ENCODE peak calls at places on chromosomes 4 and X, in ten cellular contexts. S, Y, L, H, T, W, M, G, I and A are unnamed samples.
A peak's percentile ranks its signal among the peaks of the same experiment; 100 is the strongest.

GRCh38 chr4:86529450-86529849 is 64.7 kb upstream of the PTPN13 start:
- DNase-seq in S (no peak), Y (no peak), L (no peak), H (no peak), T (no peak), W (no peak), M (no peak), G (no peak), I (no peak), A (no peak)

GRCh38 chr4:67545996-67546356 is 673 bp upstream of the CENPC start:
- DNase-seq in S (no peak), Y (no peak), L (no peak), H (no peak), T (no peak), W (no peak), M (no peak), G (no peak), I (peak; percentile 18), A (no peak)

GRCh38 chr4:56330691-56331090 is 56.6 kb downstream of the AASDH start:
- DNase-seq in S (no peak), Y (no peak), L (no peak), H (peak; percentile 12), T (no peak), W (peak; percentile 38), M (no peak), G (peak; percentile 32), I (no peak), A (no peak)

GRCh38 chr4:46432923-46433322 is 43.0 kb upstream of the GABRA2 start:
- DNase-seq in S (no peak), Y (no peak), L (no peak), H (peak; percentile 1), T (no peak), W (peak; percentile 50), M (peak; percentile 12), G (peak; percentile 22), I (no peak), A (no peak)

GRCh38 chr4:4585012-4585670 is 43.3 kb upstream of the STX18 start:
- DNase-seq in S (no peak), Y (peak; percentile 84), L (no peak), H (peak; percentile 7), T (peak; percentile 69), W (peak; percentile 62), M (no peak), G (peak; percentile 80), I (no peak), A (peak; percentile 82)

GRCh38 chr4:104524026-104524425 is 29.3 kb upstream of the CXXC4 start:
- DNase-seq in S (no peak), Y (no peak), L (no peak), H (no peak), T (no peak), W (no peak), M (no peak), G (peak; percentile 10), I (no peak), A (no peak)

GRCh38 chrX:136872091-136872700 is 8.3 kb downstream of the RBMX start:
- DNase-seq in S (no peak), Y (no peak), L (no peak), H (no peak), T (no peak), W (no peak), M (no peak), G (no peak), I (no peak), A (no peak)

GRCh38 chr4:10180927-10181744 is 64.5 kb upstream of the WDR1 start:
- DNase-seq in S (peak; percentile 92), Y (no peak), L (no peak), H (no peak), T (no peak), W (no peak), M (no peak), G (peak; percentile 7), I (peak; percentile 49), A (peak; percentile 80)

GRCh38 chr4:119100640-119101039 is 35.0 kb upstream of the MYOZ2 start:
- DNase-seq in S (no peak), Y (no peak), L (no peak), H (no peak), T (no peak), W (no peak), M (no peak), G (no peak), I (no peak), A (no peak)

GRCh38 chr4:12458621-12459020 is 1025.5 kb downstream of the RAB28 start:
- DNase-seq in S (no peak), Y (no peak), L (no peak), H (no peak), T (no peak), W (no peak), M (no peak), G (no peak), I (no peak), A (no peak)

GRCh38 chrX:10525381-10525780 is 95.0 kb downstream of the MID1 start:
- DNase-seq in S (no peak), Y (no peak), L (no peak), H (no peak), T (no peak), W (no peak), M (no peak), G (no peak), I (no peak), A (no peak)

GRCh38 chr4:101500742-101501141 is 153.4 kb upstream of the PPP3CA start:
- DNase-seq in S (no peak), Y (no peak), L (no peak), H (no peak), T (no peak), W (no peak), M (no peak), G (no peak), I (no peak), A (no peak)

GRCh38 chr4:118869808-118870342 is 18.8 kb upstream of the SYNPO2 start:
- DNase-seq in S (no peak), Y (no peak), L (no peak), H (peak; percentile 52), T (no peak), W (peak; percentile 41), M (no peak), G (peak; percentile 60), I (no peak), A (peak; percentile 27)

GRCh38 chr4:8688908-8689445 is 96.4 kb downstream of the CPZ start:
- DNase-seq in S (no peak), Y (no peak), L (no peak), H (no peak), T (no peak), W (no peak), M (no peak), G (no peak), I (no peak), A (no peak)

GRCh38 chr4:123438031-123438430 is 41.4 kb downstream of the SPRY1 start:
- DNase-seq in S (no peak), Y (no peak), L (no peak), H (no peak), T (no peak), W (no peak), M (no peak), G (no peak), I (no peak), A (no peak)

GRCh38 chr4:43126595-43126994 is 234.1 kb downstream of the GRXCR1 start:
- DNase-seq in S (no peak), Y (no peak), L (no peak), H (no peak), T (no peak), W (no peak), M (no peak), G (no peak), I (no peak), A (no peak)

GRCh38 chr4:103424853-103425252 is 226.7 kb upstream of the CENPE start:
- DNase-seq in S (no peak), Y (no peak), L (no peak), H (no peak), T (no peak), W (no peak), M (no peak), G (no peak), I (no peak), A (no peak)

GRCh38 chr4:99564921-99565320 is 1.1 kb upstream of the TRMT10A start:
- DNase-seq in S (no peak), Y (no peak), L (no peak), H (peak; percentile 66), T (no peak), W (no peak), M (no peak), G (no peak), I (no peak), A (no peak)

GRCh38 chrX:30887721-30888120 is 1.3 kb downstream of the TAB3 start:
- DNase-seq in S (no peak), Y (no peak), L (no peak), H (no peak), T (no peak), W (no peak), M (no peak), G (no peak), I (no peak), A (no peak)

GRCh38 chrX:1316527-1316926 is 20.1 kb upstream of the IL3RA start:
- DNase-seq in S (peak; percentile 97), Y (no peak), L (peak; percentile 78), H (no peak), T (no peak), W (no peak), M (no peak), G (no peak), I (no peak), A (no peak)

GRCh38 chrX:80021611-80022010 is 7.1 kb downstream of the TBX22 start:
- DNase-seq in S (no peak), Y (no peak), L (no peak), H (no peak), T (no peak), W (no peak), M (no peak), G (no peak), I (no peak), A (no peak)

GRCh38 chr4:156158747-156159146 is 205.1 kb upstream of the CTSO start:
- DNase-seq in S (no peak), Y (no peak), L (no peak), H (no peak), T (no peak), W (no peak), M (no peak), G (no peak), I (peak; percentile 49), A (no peak)

GRCh38 chr4:81724925-81725329 is 253.2 kb upstream of the RASGEF1B start:
- DNase-seq in S (peak; percentile 24), Y (no peak), L (peak; percentile 69), H (no peak), T (no peak), W (no peak), M (no peak), G (no peak), I (peak; percentile 20), A (no peak)

GRCh38 chr4:8188743-8189550 is 10.1 kb upstream of the SH3TC1 start:
- DNase-seq in S (no peak), Y (no peak), L (no peak), H (no peak), T (no peak), W (no peak), M (no peak), G (no peak), I (no peak), A (no peak)

GRCh38 chr4:13544556-13545393 is 467 bp upstream of the NKX3-2 start:
- DNase-seq in S (no peak), Y (no peak), L (peak; percentile 89), H (peak; percentile 89), T (no peak), W (peak; percentile 68), M (peak; percentile 79), G (peak; percentile 48), I (peak; percentile 71), A (peak; percentile 50)

GRCh38 chr4:177455591-177455990 is 13.4 kb upstream of the AGA start:
- DNase-seq in S (no peak), Y (no peak), L (no peak), H (peak; percentile 26), T (no peak), W (peak; percentile 5), M (no peak), G (peak; percentile 76), I (no peak), A (no peak)

GRCh38 chrX:39144965-39145364 is 343.7 kb downstream of the MID1IP1 start:
- DNase-seq in S (peak; percentile 24), Y (no peak), L (no peak), H (no peak), T (no peak), W (no peak), M (no peak), G (no peak), I (peak; percentile 51), A (no peak)

GRCh38 chrX:6095469-6095868 is 133.2 kb downstream of the NLGN4X start:
- DNase-seq in S (no peak), Y (no peak), L (no peak), H (no peak), T (no peak), W (no peak), M (no peak), G (no peak), I (peak; percentile 0), A (no peak)